ENCODE peak calls at places on chromosomes 7 and 10, in nine cellular contexts. Y is activated CD4-positive, alpha-beta T cell treated with anti-CD3 and anti-CD28 coated beads, Interleukin-2, amount 10 ng/mL, durations not matched to agents 7 days and 5 days; E is activated naive CD4-positive, alpha-beta T cell treated with Interleukin-2 at 50 U/mL for 16 hours; D is glomerular endothelial cell; Z is neural crest cell; J is C1 segment of cervical spinal cord; B is transverse colon; T is cardiac muscle cell; P is uterus. K is an unnamed sample.

GRCh38 chr10:113496124-113496523 is 56.7 kb upstream of the HABP2 start:
- DNase-seq in J (no peak), B (no peak), P (peak; percentile 56), E (no peak), D (no peak), Y (no peak), Z (no peak), T (no peak), K (no peak)

GRCh38 chr7:42692609-42693008 is 219.3 kb downstream of the C7orf25 start:
- DNase-seq in Y (no peak), T (peak; percentile 50), E (no peak), D (no peak), J (no peak), Z (no peak), B (no peak), P (no peak), K (no peak)

GRCh38 chr7:115476666-115477065 is 553.9 kb downstream of the TFEC start:
- DNase-seq in Z (no peak), P (no peak), J (no peak), Y (no peak), T (no peak), D (no peak), E (no peak), B (no peak), K (no peak)

GRCh38 chr10:8283166-8283905 is 228.8 kb downstream of the GATA3 start:
- DNase-seq in Z (no peak), D (no peak), E (no peak), B (no peak), J (no peak), P (no peak), T (no peak), Y (no peak), K (no peak)

GRCh38 chr7:104848386-104848990 is 165.5 kb upstream of the KMT2E start:
- DNase-seq in D (no peak), Z (peak; percentile 90), B (peak; percentile 52), Y (peak; percentile 63), T (peak; percentile 54), E (peak; percentile 47), J (peak; percentile 3), P (peak; percentile 29), K (peak; percentile 43)

GRCh38 chr7:133051066-133051465 is 30.8 kb downstream of the CHCHD3 start:
- DNase-seq in Z (no peak), Y (no peak), P (no peak), D (no peak), J (no peak), T (peak; percentile 47), E (no peak), B (no peak), K (peak; percentile 19)

GRCh38 chr10:119131512-119132240 is 27.8 kb downstream of the DENND10 start:
- DNase-seq in D (no peak), J (no peak), T (peak; percentile 76), E (peak; percentile 27), B (no peak), Y (peak; percentile 75), Z (no peak), P (no peak), K (no peak)

GRCh38 chr7:16484453-16485158 is 19.1 kb upstream of the SOSTDC1 start:
- DNase-seq in Y (no peak), D (no peak), B (no peak), E (no peak), J (no peak), P (no peak), T (peak; percentile 83), Z (no peak), K (no peak)

GRCh38 chr10:113563306-113564088 is 10.6 kb downstream of the HABP2 start:
- DNase-seq in Z (peak; percentile 85), P (peak; percentile 75), D (no peak), E (peak; percentile 69), J (no peak), B (peak; percentile 81), Y (peak; percentile 65), T (peak; percentile 76), K (peak; percentile 73)

K was measured in thyroid gland.